ENCODE peak calls at places on chromosomes 2 and 18, in six cellular contexts. One of them, this sample, is unnamed.
A peak's percentile ranks its signal among the peaks of the same experiment; 100 is the strongest.

GRCh38 chr2:117360586-117360985 is 453.9 kb upstream of the DDX18 start:
- DNase-seq in Right ventricle myocardium superior: no peak
- DNase-seq in foreskin fibroblast: no peak
- DNase-seq in caudate nucleus: no peak
- DNase-seq in astrocyte of the hippocampus: no peak
- DNase-seq in WERI-Rb-1: no peak
- DNase-seq in this sample: no peak

GRCh38 chr18:36187826-36188721 is 777 bp downstream of the MOCOS start:
- DNase-seq in WERI-Rb-1: no peak
- DNase-seq in foreskin fibroblast: peak; percentile 50
- DNase-seq in caudate nucleus: no peak
- DNase-seq in Right ventricle myocardium superior: no peak
- DNase-seq in astrocyte of the hippocampus: peak; percentile 41
- DNase-seq in this sample: no peak

GRCh38 chr18:56447972-56448371 is 190.4 kb downstream of the TXNL1 start:
- DNase-seq in foreskin fibroblast: no peak
- DNase-seq in astrocyte of the hippocampus: no peak
- DNase-seq in caudate nucleus: no peak
- DNase-seq in WERI-Rb-1: peak; percentile 21
- DNase-seq in Right ventricle myocardium superior: no peak
- DNase-seq in this sample: no peak

GRCh38 chr2:223093436-223093839 is 41.4 kb downstream of the KCNE4 start:
- DNase-seq in Right ventricle myocardium superior: peak; percentile 81
- DNase-seq in WERI-Rb-1: no peak
- DNase-seq in foreskin fibroblast: no peak
- DNase-seq in astrocyte of the hippocampus: peak; percentile 91
- DNase-seq in caudate nucleus: no peak
- DNase-seq in this sample: peak; percentile 59

GRCh38 chr2:112814278-112814677 is 22.3 kb downstream of the IL1B start:
- DNase-seq in foreskin fibroblast: no peak
- DNase-seq in WERI-Rb-1: no peak
- DNase-seq in Right ventricle myocardium superior: no peak
- DNase-seq in caudate nucleus: no peak
- DNase-seq in astrocyte of the hippocampus: peak; percentile 44
- DNase-seq in this sample: no peak

GRCh38 chr2:111896576-111896975 is 1.8 kb upstream of the MERTK start:
- DNase-seq in astrocyte of the hippocampus: no peak
- DNase-seq in foreskin fibroblast: no peak
- DNase-seq in Right ventricle myocardium superior: no peak
- DNase-seq in WERI-Rb-1: no peak
- DNase-seq in caudate nucleus: no peak
- DNase-seq in this sample: no peak

GRCh38 chr2:72934683-72935610 is 17.6 kb downstream of the EMX1 start:
- DNase-seq in Right ventricle myocardium superior: no peak
- DNase-seq in caudate nucleus: no peak
- DNase-seq in WERI-Rb-1: peak; percentile 82
- DNase-seq in foreskin fibroblast: no peak
- DNase-seq in astrocyte of the hippocampus: no peak
- DNase-seq in this sample: no peak

GRCh38 chr18:55863876-55864275 is 275.9 kb upstream of the TCF4 start:
- DNase-seq in WERI-Rb-1: no peak
- DNase-seq in Right ventricle myocardium superior: peak; percentile 35
- DNase-seq in foreskin fibroblast: peak; percentile 52
- DNase-seq in caudate nucleus: no peak
- DNase-seq in astrocyte of the hippocampus: peak; percentile 51
- DNase-seq in this sample: no peak

GRCh38 chr2:236631361-236632291 is 62.0 kb downstream of the ACKR3 start:
- DNase-seq in caudate nucleus: no peak
- DNase-seq in astrocyte of the hippocampus: no peak
- DNase-seq in WERI-Rb-1: no peak
- DNase-seq in Right ventricle myocardium superior: no peak
- DNase-seq in foreskin fibroblast: no peak
- DNase-seq in this sample: no peak

GRCh38 chr2:56130463-56131070 is 53.2 kb upstream of the CCDC85A start:
- DNase-seq in foreskin fibroblast: peak; percentile 8
- DNase-seq in Right ventricle myocardium superior: no peak
- DNase-seq in WERI-Rb-1: peak; percentile 77
- DNase-seq in astrocyte of the hippocampus: peak; percentile 69
- DNase-seq in caudate nucleus: no peak
- DNase-seq in this sample: no peak

GRCh38 chr18:69838620-69839411 is 108.9 kb downstream of the CD226 start:
- DNase-seq in WERI-Rb-1: no peak
- DNase-seq in Right ventricle myocardium superior: no peak
- DNase-seq in caudate nucleus: no peak
- DNase-seq in astrocyte of the hippocampus: no peak
- DNase-seq in foreskin fibroblast: no peak
- DNase-seq in this sample: no peak

GRCh38 chr2:4604767-4605166 is 901.4 kb downstream of the DCDC2C start:
- DNase-seq in astrocyte of the hippocampus: no peak
- DNase-seq in foreskin fibroblast: no peak
- DNase-seq in Right ventricle myocardium superior: no peak
- DNase-seq in caudate nucleus: no peak
- DNase-seq in WERI-Rb-1: peak; percentile 14
- DNase-seq in this sample: no peak

GRCh38 chr2:8064608-8065007 is 617.2 kb upstream of the ID2 start:
- DNase-seq in caudate nucleus: no peak
- DNase-seq in WERI-Rb-1: no peak
- DNase-seq in foreskin fibroblast: no peak
- DNase-seq in Right ventricle myocardium superior: no peak
- DNase-seq in astrocyte of the hippocampus: no peak
- DNase-seq in this sample: no peak

GRCh38 chr2:210503622-210504300 is 27.2 kb upstream of the LANCL1 start:
- DNase-seq in Right ventricle myocardium superior: no peak
- DNase-seq in caudate nucleus: peak; percentile 57
- DNase-seq in WERI-Rb-1: no peak
- DNase-seq in astrocyte of the hippocampus: peak; percentile 13
- DNase-seq in foreskin fibroblast: no peak
- DNase-seq in this sample: no peak

GRCh38 chr2:53911434-53912189 is 51.8 kb upstream of the GPR75 start:
- DNase-seq in foreskin fibroblast: no peak
- DNase-seq in Right ventricle myocardium superior: no peak
- DNase-seq in WERI-Rb-1: no peak
- DNase-seq in astrocyte of the hippocampus: peak; percentile 2
- DNase-seq in caudate nucleus: no peak
- DNase-seq in this sample: no peak

GRCh38 chr2:9844036-9844483 is 786 bp downstream of the TAF1B start:
- DNase-seq in caudate nucleus: no peak
- DNase-seq in Right ventricle myocardium superior: no peak
- DNase-seq in WERI-Rb-1: no peak
- DNase-seq in astrocyte of the hippocampus: no peak
- DNase-seq in foreskin fibroblast: peak; percentile 42
- DNase-seq in this sample: no peak

GRCh38 chr2:19933351-19933981 is 31.7 kb upstream of the TTC32 start:
- DNase-seq in WERI-Rb-1: no peak
- DNase-seq in astrocyte of the hippocampus: peak; percentile 76
- DNase-seq in foreskin fibroblast: peak; percentile 53
- DNase-seq in Right ventricle myocardium superior: no peak
- DNase-seq in caudate nucleus: no peak
- DNase-seq in this sample: no peak

GRCh38 chr2:8569332-8569930 is 112.4 kb upstream of the ID2 start:
- DNase-seq in astrocyte of the hippocampus: no peak
- DNase-seq in WERI-Rb-1: no peak
- DNase-seq in foreskin fibroblast: no peak
- DNase-seq in caudate nucleus: no peak
- DNase-seq in Right ventricle myocardium superior: no peak
- DNase-seq in this sample: no peak

GRCh38 chr2:15829091-15829801 is 111.1 kb upstream of the MYCN start:
- DNase-seq in WERI-Rb-1: no peak
- DNase-seq in astrocyte of the hippocampus: no peak
- DNase-seq in Right ventricle myocardium superior: no peak
- DNase-seq in foreskin fibroblast: no peak
- DNase-seq in caudate nucleus: no peak
- DNase-seq in this sample: no peak

GRCh38 chr2:234488913-234489451 is 7.9 kb downstream of the ARL4C start:
- DNase-seq in caudate nucleus: no peak
- DNase-seq in Right ventricle myocardium superior: no peak
- DNase-seq in foreskin fibroblast: no peak
- DNase-seq in WERI-Rb-1: no peak
- DNase-seq in astrocyte of the hippocampus: peak; percentile 12
- DNase-seq in this sample: no peak

GRCh38 chr2:68743531-68743930 is 8.9 kb downstream of the ARHGAP25 start:
- DNase-seq in caudate nucleus: no peak
- DNase-seq in foreskin fibroblast: no peak
- DNase-seq in astrocyte of the hippocampus: no peak
- DNase-seq in WERI-Rb-1: no peak
- DNase-seq in Right ventricle myocardium superior: no peak
- DNase-seq in this sample: no peak

GRCh38 chr2:101900375-101900774 is 91.4 kb upstream of the IL1R2 start:
- DNase-seq in caudate nucleus: no peak
- DNase-seq in WERI-Rb-1: no peak
- DNase-seq in Right ventricle myocardium superior: no peak
- DNase-seq in astrocyte of the hippocampus: no peak
- DNase-seq in foreskin fibroblast: no peak
- DNase-seq in this sample: no peak

GRCh38 chr2:195815083-195815482 is 158.1 kb downstream of the SLC39A10 start:
- DNase-seq in caudate nucleus: no peak
- DNase-seq in WERI-Rb-1: no peak
- DNase-seq in astrocyte of the hippocampus: no peak
- DNase-seq in Right ventricle myocardium superior: no peak
- DNase-seq in foreskin fibroblast: no peak
- DNase-seq in this sample: no peak

GRCh38 chr2:69755862-69756467 is 14.0 kb downstream of the ANXA4 start:
- DNase-seq in Right ventricle myocardium superior: no peak
- DNase-seq in WERI-Rb-1: no peak
- DNase-seq in astrocyte of the hippocampus: peak; percentile 29
- DNase-seq in caudate nucleus: no peak
- DNase-seq in foreskin fibroblast: peak; percentile 76
- DNase-seq in this sample: no peak

GRCh38 chr2:863732-864450 is 86.8 kb upstream of the SNTG2 start:
- DNase-seq in foreskin fibroblast: no peak
- DNase-seq in Right ventricle myocardium superior: no peak
- DNase-seq in WERI-Rb-1: no peak
- DNase-seq in caudate nucleus: no peak
- DNase-seq in astrocyte of the hippocampus: no peak
- DNase-seq in this sample: no peak

GRCh38 chr2:190780594-190780993 is 100.0 kb upstream of the GLS start:
- DNase-seq in Right ventricle myocardium superior: no peak
- DNase-seq in caudate nucleus: no peak
- DNase-seq in astrocyte of the hippocampus: no peak
- DNase-seq in foreskin fibroblast: no peak
- DNase-seq in WERI-Rb-1: no peak
- DNase-seq in this sample: no peak

GRCh38 chr18:53375641-53376040 is 848.8 kb downstream of the MBD2 start:
- DNase-seq in caudate nucleus: no peak
- DNase-seq in Right ventricle myocardium superior: no peak
- DNase-seq in foreskin fibroblast: no peak
- DNase-seq in astrocyte of the hippocampus: peak; percentile 81
- DNase-seq in WERI-Rb-1: no peak
- DNase-seq in this sample: no peak

GRCh38 chr2:28557389-28558119 is 61.7 kb downstream of the PLB1 start:
- DNase-seq in foreskin fibroblast: no peak
- DNase-seq in caudate nucleus: no peak
- DNase-seq in Right ventricle myocardium superior: no peak
- DNase-seq in WERI-Rb-1: no peak
- DNase-seq in astrocyte of the hippocampus: no peak
- DNase-seq in this sample: no peak

GRCh38 chr2:229104863-229105468 is 166.1 kb downstream of the PID1 start:
- DNase-seq in caudate nucleus: no peak
- DNase-seq in foreskin fibroblast: no peak
- DNase-seq in astrocyte of the hippocampus: no peak
- DNase-seq in WERI-Rb-1: no peak
- DNase-seq in Right ventricle myocardium superior: no peak
- DNase-seq in this sample: no peak

GRCh38 chr2:65070856-65071255 is 14.6 kb downstream of the CEP68 start:
- DNase-seq in Right ventricle myocardium superior: no peak
- DNase-seq in foreskin fibroblast: no peak
- DNase-seq in caudate nucleus: no peak
- DNase-seq in astrocyte of the hippocampus: no peak
- DNase-seq in WERI-Rb-1: no peak
- DNase-seq in this sample: no peak

GRCh38 chr2:241858206-241859016 is at the start of gene PDCD1:
- DNase-seq in foreskin fibroblast: no peak
- DNase-seq in caudate nucleus: no peak
- DNase-seq in Right ventricle myocardium superior: peak; percentile 58
- DNase-seq in astrocyte of the hippocampus: no peak
- DNase-seq in WERI-Rb-1: no peak
- DNase-seq in this sample: no peak

GRCh38 chr2:222703866-222704265 is 32.4 kb downstream of the MOGAT1 start:
- DNase-seq in WERI-Rb-1: no peak
- DNase-seq in Right ventricle myocardium superior: no peak
- DNase-seq in caudate nucleus: no peak
- DNase-seq in foreskin fibroblast: peak; percentile 60
- DNase-seq in astrocyte of the hippocampus: peak; percentile 37
- DNase-seq in this sample: no peak

GRCh38 chr2:241798631-241799521 is 10.1 kb upstream of the NEU4 start:
- DNase-seq in astrocyte of the hippocampus: no peak
- DNase-seq in Right ventricle myocardium superior: peak; percentile 22
- DNase-seq in WERI-Rb-1: peak; percentile 5
- DNase-seq in caudate nucleus: no peak
- DNase-seq in foreskin fibroblast: no peak
- DNase-seq in this sample: no peak